ENCODE peak calls at places on chromosomes 1 and 21, in four cellular contexts. V, U, C and I are unnamed samples.

GRCh38 chr1:160522622-160523345 is at the start of gene SLAMF6:
- DNase-seq in V (no peak), U (no peak), C (no peak), I (no peak)

GRCh38 chr1:17533201-17533600 is 6.3 kb upstream of the ARHGEF10L start:
- DNase-seq in V (no peak), U (no peak), C (no peak), I (no peak)

GRCh38 chr1:178725603-178726517 is 816 bp downstream of the RALGPS2 start:
- DNase-seq in V (no peak), U (peak), C (peak), I (peak)

GRCh38 chr1:17516303-17517214 is 22.9 kb upstream of the ARHGEF10L start:
- DNase-seq in V (no peak), U (no peak), C (no peak), I (no peak)

GRCh38 chr21:46619846-46620245 is 15.0 kb upstream of the S100B start:
- DNase-seq in V (no peak), U (no peak), C (no peak), I (no peak)

GRCh38 chr1:160108888-160109662 is 6.5 kb upstream of the ATP1A2 start:
- DNase-seq in V (no peak), U (no peak), C (peak), I (no peak)

GRCh38 chr1:8025671-8026144 is 401 bp downstream of the ERRFI1 start:
- DNase-seq in V (no peak), U (no peak), C (no peak), I (no peak)

GRCh38 chr1:12208764-12209494 is 20.9 kb upstream of the VPS13D start:
- DNase-seq in V (peak), U (peak), C (peak), I (peak)

GRCh38 chr1:31445951-31446350 is 32.9 kb downstream of the SERINC2 start:
- DNase-seq in V (no peak), U (no peak), C (no peak), I (no peak)

GRCh38 chr1:31510853-31511789 is 65.2 kb upstream of the TINAGL1 start:
- DNase-seq in V (no peak), U (no peak), C (no peak), I (no peak)

GRCh38 chr1:37999434-38000232 is 5.7 kb downstream of the FHL3 start:
- DNase-seq in V (no peak), U (no peak), C (no peak), I (no peak)

GRCh38 chr1:60388092-60388987 is 314.8 kb upstream of the C1orf87 start:
- DNase-seq in V (peak), U (no peak), C (no peak), I (peak)

GRCh38 chr1:67239738-67240137 is 67.9 kb upstream of the IL12RB2 start:
- DNase-seq in V (no peak), U (no peak), C (no peak), I (no peak)

GRCh38 chr1:166603296-166603695 is 236.0 kb upstream of the POGK start:
- DNase-seq in V (no peak), U (no peak), C (no peak), I (no peak)

GRCh38 chr1:91278754-91279153 is 125.9 kb downstream of the HFM1 start:
- DNase-seq in V (no peak), U (no peak), C (no peak), I (peak)

GRCh38 chr21:37233551-37234146 is 33.5 kb downstream of the VPS26C start:
- DNase-seq in V (peak), U (no peak), C (no peak), I (peak)

GRCh38 chr1:230883964-230884363 is 15.6 kb upstream of the C1orf198 start:
- DNase-seq in V (no peak), U (no peak), C (no peak), I (no peak)

GRCh38 chr1:243708210-243708609 is 141.8 kb downstream of the AKT3 start:
- DNase-seq in V (no peak), U (no peak), C (no peak), I (no peak)

GRCh38 chr1:68057564-68057963 is 7.1 kb upstream of the DIRAS3 start:
- DNase-seq in V (no peak), U (no peak), C (no peak), I (no peak)

GRCh38 chr1:65362545-65362944 is 53.2 kb downstream of the DNAJC6 start:
- DNase-seq in V (no peak), U (no peak), C (no peak), I (no peak)

GRCh38 chr1:45785583-45785982 is 17.8 kb upstream of the MAST2 start:
- DNase-seq in V (no peak), U (no peak), C (no peak), I (no peak)

GRCh38 chr1:1164701-1165451 is 8.8 kb upstream of the TTLL10 start:
- DNase-seq in V (no peak), U (no peak), C (no peak), I (no peak)

GRCh38 chr1:185027252-185027882 is 18.0 kb upstream of the RNF2 start:
- DNase-seq in V (no peak), U (no peak), C (no peak), I (no peak)

GRCh38 chr1:158771950-158772866 is at the start of gene OR6N1:
- DNase-seq in V (no peak), U (no peak), C (no peak), I (no peak)

GRCh38 chr1:180291004-180291403 is 60.9 kb downstream of the LHX4 start:
- DNase-seq in V (no peak), U (no peak), C (no peak), I (no peak)

GRCh38 chr21:39633043-39633442 is 20.3 kb downstream of the B3GALT5 start:
- DNase-seq in V (no peak), U (no peak), C (peak), I (no peak)

GRCh38 chr1:98323396-98323795 is 338.1 kb upstream of the SNX7 start:
- DNase-seq in V (no peak), U (no peak), C (peak), I (no peak)